ENCODE peak calls at places on chromosomes 16 and 17, in eight cellular contexts. E is IMR-90, H is stomach, I is body of pancreas, R is A549, V is adrenal gland, Z is sigmoid colon, K is ovary. G is an unnamed sample. For H3K4me1, the result is how much of the 10 kb centered on the place peaks cover.

GRCh38 chr16:19167710-19168172 is 299 bp upstream of the SYT17 start:
- DNase-seq in E (peak), I (peak), V (peak), R (peak), H (peak), Z (no peak), K (peak), G (peak)

GRCh38 chr17:71870546-71870862 is 250.3 kb upstream of the SOX9 start:
- DNase-seq in K (no peak), V (no peak), H (no peak), I (no peak), R (no peak), Z (no peak), E (no peak), G (no peak)

GRCh38 chr16:11128211-11129123 is 127.5 kb downstream of the SOCS1 start:
- DNase-seq in V (peak), R (no peak), Z (peak), E (peak), K (no peak), I (no peak), H (peak), G (peak)

GRCh38 chr17:74176546-74177001 is 26.9 kb upstream of the RPL38 start:
- DNase-seq in K (peak), I (peak), E (peak), Z (no peak), H (peak), R (peak), V (peak), G (peak)

GRCh38 chr17:31248986-31249385 is 48.1 kb downstream of the OMG start:
- DNase-seq in K (no peak), Z (no peak), R (no peak), E (peak), V (no peak), I (no peak), H (no peak), G (no peak)

GRCh38 chr17:56653877-56654276 is 60.4 kb downstream of the NOG start:
- DNase-seq in Z (no peak), K (no peak), E (peak), I (no peak), H (no peak), V (no peak), R (peak), G (no peak)

GRCh38 chr17:39069114-39069756 is 82.2 kb downstream of the PLXDC1 start:
- DNase-seq in E (peak), H (no peak), V (peak), I (peak), Z (no peak), K (no peak), R (peak), G (no peak)

GRCh38 chr17:50180066-50180465 is 14.3 kb downstream of the SGCA start:
- DNase-seq in E (no peak), R (no peak), I (no peak), V (no peak), H (no peak), K (no peak), Z (no peak), G (peak)

GRCh38 chr17:32491371-32492280 is 4.8 kb downstream of the CDK5R1 start:
- DNase-seq in V (peak), K (no peak), H (no peak), Z (no peak), E (no peak), R (no peak), I (no peak), G (no peak)

DNA sequence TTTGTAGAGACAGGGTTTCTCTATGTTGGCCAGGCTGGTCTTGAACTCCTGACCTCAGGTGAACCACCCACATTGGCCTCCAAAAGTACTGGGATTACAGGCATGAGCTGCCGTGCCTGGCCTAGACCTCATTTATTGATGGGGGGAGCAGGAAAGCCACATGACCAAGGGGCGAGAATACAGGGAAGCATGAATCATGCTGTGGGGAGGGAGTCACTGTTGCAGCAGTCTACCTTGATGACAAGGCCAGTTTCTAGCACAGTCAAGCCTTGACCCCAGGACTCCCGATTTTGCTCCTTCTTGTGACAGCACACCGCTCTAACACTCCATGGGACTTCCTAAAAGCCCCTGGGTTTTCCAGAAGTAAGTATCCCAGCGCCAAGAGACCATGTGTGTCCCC is 42.9 kb upstream of the IRF8 start:
- DNase-seq in I (no peak), V (no peak), R (no peak), E (no peak), H (no peak), Z (no peak), K (no peak), G (no peak)
- H3K4me1 ChIP-seq in I (under half), V (under half), R (under half), E (under half), H (under half), Z (under half), K (under half), G (under half)

DNA sequence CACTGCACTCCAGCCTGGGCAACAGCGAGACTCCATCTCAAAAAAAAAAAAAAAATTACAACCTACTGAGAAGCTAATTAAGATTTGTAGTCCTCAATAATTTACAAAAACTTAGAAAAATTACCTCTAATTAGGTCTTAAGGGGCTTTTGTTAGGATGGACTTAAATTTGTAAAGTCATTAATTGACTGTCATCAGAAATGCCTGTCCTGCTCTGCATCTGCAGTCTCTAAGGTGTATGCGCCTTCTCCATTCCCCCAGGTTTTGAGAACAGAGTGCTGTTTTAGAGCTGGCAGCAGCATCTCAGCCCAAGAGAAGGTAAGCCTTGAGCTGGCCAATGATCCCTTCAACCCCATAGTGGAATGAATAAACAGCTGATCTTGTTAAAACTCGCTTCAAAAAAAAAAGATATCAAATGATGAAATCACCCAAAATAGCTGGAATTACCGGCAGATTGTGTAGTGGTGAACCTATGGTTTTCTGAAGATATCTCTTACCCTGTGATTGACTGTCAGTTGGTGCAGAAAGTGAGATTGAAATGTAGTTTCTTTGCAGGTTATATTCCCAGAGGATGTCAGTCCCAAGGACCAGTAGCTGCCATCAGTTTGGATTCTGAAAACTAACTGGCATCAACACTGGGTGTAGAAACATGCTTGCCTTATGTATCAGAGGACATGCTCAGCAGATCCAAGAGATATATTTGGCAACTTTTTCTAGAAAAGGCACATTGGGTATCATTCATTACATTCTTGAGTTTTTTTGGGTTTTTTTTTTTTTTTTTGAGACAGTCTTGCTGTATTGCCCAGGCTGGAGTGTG is 25.7 kb downstream of the TRPV2 start:
- DNase-seq in I (no peak), E (no peak), Z (no peak), V (no peak), K (no peak), H (no peak), R (no peak), G (no peak)
- TF ChIP-seq POLR2A in I (no peak), E (no peak), Z (no peak), V (no peak), K (no peak), H (no peak), R (no peak), G (no peak)

DNA sequence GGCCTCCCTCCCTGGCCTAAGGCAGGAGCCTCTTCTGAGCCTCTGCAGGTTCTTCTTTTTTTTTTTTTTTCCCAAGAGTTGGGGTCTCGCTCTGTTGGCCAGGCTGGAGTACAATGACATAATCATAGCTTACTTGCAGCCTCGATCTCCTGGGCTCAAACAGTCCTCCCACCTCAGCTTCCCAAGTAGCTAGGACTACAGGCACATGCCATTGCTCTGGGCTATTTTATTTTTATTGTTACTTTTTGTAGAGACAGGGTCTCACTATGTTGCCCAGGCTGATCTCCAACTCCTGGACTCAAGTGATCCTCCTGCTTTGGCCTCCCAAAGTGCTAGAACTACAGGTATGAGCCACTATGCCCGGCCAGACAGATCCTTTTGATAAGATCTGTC is 32.6 kb downstream of the SBK1 start:
- DNase-seq in V (no peak), K (no peak), Z (peak), E (no peak), H (no peak), I (no peak), R (no peak), G (no peak)
- H3K27ac ChIP-seq in V (no peak), K (no peak), Z (no peak), E (no peak), H (no peak), I (no peak), R (no peak), G (no peak)

GRCh38 chr16:89925596-89926079 is 2.5 kb downstream of the TUBB3 start:
- DNase-seq in V (no peak), I (no peak), E (no peak), Z (no peak), H (no peak), R (no peak), K (no peak), G (no peak)
- H3K4me1 ChIP-seq in V (half or more), I (under half), E (under half), Z (under half), H (under half), R (under half), K (under half), G (under half)

DNA sequence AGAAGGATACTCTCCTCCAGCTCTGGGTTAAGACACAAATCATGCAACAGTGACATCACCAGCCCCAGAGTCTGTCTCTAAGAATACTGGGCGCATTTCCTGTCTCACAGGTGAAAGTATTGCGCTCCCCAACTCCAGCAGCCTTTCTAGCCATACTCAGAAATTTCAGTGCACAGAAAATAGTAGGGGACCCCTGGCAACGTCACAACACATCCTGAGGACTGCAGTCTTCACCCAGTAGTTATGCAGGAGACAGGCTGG is 121.6 kb upstream of the RCVRN start:
- DNase-seq in R (no peak), E (no peak), H (no peak), Z (no peak), I (no peak), K (no peak), V (no peak), G (no peak)
- TF ChIP-seq POLR2A in R (no peak), E (no peak), H (no peak), Z (no peak), I (no peak), K (no peak), V (no peak), G (no peak)

G was measured in heart left ventricle.